ENCODE peak calls at places on chromosomes 13 and 19, in four cellular contexts. F is GDM1; T is heart right ventricle; V is stimulated activated CD4-positive, alpha-beta T cell treated with anti-CD3 and anti-CD28 coated beads, Interleukin-4, amount 100 ng/mL, for 1 hour. R is an unnamed sample.

GRCh38 chr13:35984776-35985453 is 146.3 kb downstream of the DCLK1 start:
- DNase-seq in V (no peak), T (no peak), F (no peak), R (no peak)

GRCh38 chr13:30371649-30372265 is 50.5 kb upstream of the UBE2L5 start:
- DNase-seq in T (no peak), V (peak), F (peak), R (no peak)

GRCh38 chr19:19122902-19123301 is 15.4 kb downstream of the TMEM161A start:
- DNase-seq in F (no peak), T (no peak), V (no peak), R (no peak)

GRCh38 chr19:291561-292280 is 518 bp upstream of the PLPP2 start:
- DNase-seq in V (no peak), T (no peak), F (no peak), R (no peak)

GRCh38 chr13:27034678-27035111 is 136.9 kb downstream of the USP12 start:
- DNase-seq in T (peak), V (no peak), F (no peak), R (no peak)

GRCh38 chr13:109572389-109572788 is 214.0 kb downstream of the IRS2 start:
- DNase-seq in F (no peak), V (no peak), T (no peak), R (no peak)

GRCh38 chr13:87954116-87954515 is 282.9 kb downstream of the SLITRK5 start:
- DNase-seq in F (no peak), V (no peak), T (no peak), R (no peak)

GRCh38 chr19:51687791-51688664 is 5.1 kb upstream of the SPACA6 start:
- DNase-seq in T (peak), F (no peak), V (no peak), R (peak)

GRCh38 chr13:93847162-93847561 is 620.6 kb downstream of the GPC6 start:
- DNase-seq in T (no peak), V (no peak), F (no peak), R (no peak)

GRCh38 chr13:109874921-109875454 is 88.6 kb upstream of the IRS2 start:
- DNase-seq in V (no peak), T (no peak), F (no peak), R (no peak)

GRCh38 chr19:33797821-33798633 is 1.4 kb downstream of the KCTD15 start:
- DNase-seq in V (peak), F (no peak), T (peak), R (peak)

GRCh38 chr19:35000647-35001501 is 751 bp downstream of the GRAMD1A start:
- DNase-seq in T (no peak), F (no peak), V (peak), R (peak)

GRCh38 chr19:41328818-41329220 is 18.8 kb downstream of the CCDC97 start:
- DNase-seq in V (no peak), T (no peak), F (peak), R (no peak)

GRCh38 chr19:40274585-40275544 is 10.3 kb downstream of the AKT2 start:
- DNase-seq in F (no peak), V (peak), T (no peak), R (peak)

GRCh38 chr13:61536443-61536842 is 120.8 kb upstream of the PCDH20 start:
- DNase-seq in F (no peak), V (no peak), T (no peak), R (no peak)

GRCh38 chr13:99416411-99417121 is 84.7 kb upstream of the TM9SF2 start:
- DNase-seq in F (no peak), T (no peak), V (no peak), R (no peak)

GRCh38 chr13:24218977-24219376 is 58.5 kb downstream of the SPATA13 start:
- DNase-seq in T (no peak), V (no peak), F (no peak), R (no peak)

GRCh38 chr13:51733656-51734334 is 70.2 kb downstream of the DHRS12 start:
- DNase-seq in V (no peak), T (no peak), F (no peak), R (no peak)

GRCh38 chr13:110217811-110218210 is 89.1 kb downstream of the COL4A1 start:
- DNase-seq in V (no peak), F (no peak), T (no peak), R (no peak)

GRCh38 chr19:57362419-57362818 is 932 bp upstream of the TRAPPC2B start:
- DNase-seq in T (no peak), F (no peak), V (no peak), R (no peak)

GRCh38 chr13:41720839-41721561 is 239.9 kb downstream of the VWA8 start:
- DNase-seq in F (no peak), T (no peak), V (no peak), R (no peak)

GRCh38 chr19:49542446-49542845 is 14.6 kb downstream of the RCN3 start:
- DNase-seq in F (no peak), V (no peak), T (no peak), R (no peak)

R was measured in K562.